ENCODE peak calls at places on chromosomes 16 and 17, in ten cellular contexts. O is heart left ventricle, X is astrocyte of the spinal cord, V is DND-41, C is breast epithelium, P is tibial artery, S is coronary artery, J is BE2C, U is adrenal gland, L is Calu3. H is an unnamed sample.

GRCh38 chr17:56908061-56908542 is 5.7 kb downstream of the TRIM25 start:
- DNase-seq in O (peak), X (no peak), V (no peak), C (no peak), P (peak), S (no peak), J (no peak), U (peak), L (no peak), H (peak)

GRCh38 chr17:59287452-59287851 is 44.0 kb upstream of the YPEL2 start:
- DNase-seq in O (no peak), X (peak), V (no peak), C (no peak), P (no peak), S (no peak), J (no peak), U (no peak), L (no peak), H (no peak)

GRCh38 chr17:2150871-2151270 is 96.0 kb downstream of the HIC1 start:
- DNase-seq in O (no peak), X (no peak), V (no peak), C (no peak), P (no peak), S (peak), J (no peak), U (peak), L (no peak), H (no peak)

GRCh38 chr17:18314059-18314730 is 599 bp downstream of the TOP3A start:
- DNase-seq in O (no peak), X (peak), V (peak), C (no peak), P (no peak), S (no peak), J (no peak), U (peak), L (no peak), H (no peak)

GRCh38 chr17:204427-205175 is 23.2 kb upstream of the DOC2B start:
- DNase-seq in O (no peak), X (no peak), V (no peak), C (no peak), P (no peak), S (no peak), J (no peak), U (no peak), L (no peak), H (no peak)

GRCh38 chr17:6862822-6863221 is 31.3 kb upstream of the TEKT1 start:
- DNase-seq in O (no peak), X (no peak), V (no peak), C (no peak), P (no peak), S (no peak), J (no peak), U (no peak), L (no peak), H (no peak)

GRCh38 chr17:52606098-52606497 is 447.6 kb upstream of the CA10 start:
- DNase-seq in O (no peak), X (no peak), V (no peak), C (no peak), P (no peak), S (no peak), J (no peak), U (no peak), L (no peak), H (no peak)

GRCh38 chr17:2792541-2793169 is 3.6 kb upstream of the RAP1GAP2 start:
- DNase-seq in O (no peak), X (no peak), V (no peak), C (no peak), P (no peak), S (no peak), J (no peak), U (no peak), L (no peak), H (no peak)

GRCh38 chr17:72644481-72644880 is 448.0 kb downstream of the SLC39A11 start:
- DNase-seq in O (no peak), X (no peak), V (no peak), C (no peak), P (no peak), S (no peak), J (no peak), U (no peak), L (no peak), H (no peak)

GRCh38 chr16:58652741-58653140 is 23.1 kb upstream of the CNOT1 start:
- DNase-seq in O (peak), X (no peak), V (no peak), C (no peak), P (no peak), S (no peak), J (peak), U (peak), L (no peak), H (no peak)

GRCh38 chr17:1977583-1978395 is 47.3 kb downstream of the RTN4RL1 start:
- DNase-seq in O (no peak), X (no peak), V (no peak), C (no peak), P (no peak), S (no peak), J (peak), U (peak), L (no peak), H (no peak)

GRCh38 chr17:70636517-70637133 is 467.3 kb downstream of the KCNJ2 start:
- DNase-seq in O (no peak), X (peak), V (no peak), C (no peak), P (no peak), S (no peak), J (peak), U (no peak), L (peak), H (no peak)

GRCh38 chr17:42163113-42163512 is 8.3 kb upstream of the RAB5C start:
- DNase-seq in O (no peak), X (no peak), V (peak), C (no peak), P (no peak), S (no peak), J (peak), U (no peak), L (peak), H (no peak)

GRCh38 chr16:25151996-25152395 is 40.5 kb downstream of the LCMT1 start:
- DNase-seq in O (no peak), X (peak), V (no peak), C (no peak), P (no peak), S (no peak), J (no peak), U (no peak), L (peak), H (no peak)

GRCh38 chr16:30142672-30143346 is 19.8 kb upstream of the MAPK3 start:
- DNase-seq in O (no peak), X (no peak), V (no peak), C (no peak), P (no peak), S (no peak), J (peak), U (no peak), L (peak), H (no peak)

GRCh38 chr16:81790772-81791171 is 11.7 kb downstream of the PLCG2 start:
- DNase-seq in O (no peak), X (no peak), V (no peak), C (no peak), P (no peak), S (no peak), J (no peak), U (no peak), L (no peak), H (no peak)

GRCh38 chr16:49652441-49653175 is 203.3 kb downstream of the ZNF423 start:
- DNase-seq in O (peak), X (peak), V (no peak), C (no peak), P (peak), S (no peak), J (no peak), U (peak), L (no peak), H (no peak)

GRCh38 chr16:25014500-25015147 is 545 bp downstream of the ARHGAP17 start:
- DNase-seq in O (peak), X (peak), V (peak), C (peak), P (peak), S (peak), J (peak), U (peak), L (peak), H (no peak)

GRCh38 chr16:85989863-85990643 is 91.1 kb downstream of the IRF8 start:
- DNase-seq in O (no peak), X (no peak), V (no peak), C (no peak), P (no peak), S (no peak), J (no peak), U (no peak), L (no peak), H (no peak)

GRCh38 chr16:78984887-78985464 is 615.6 kb downstream of the MAF start:
- DNase-seq in O (peak), X (no peak), V (no peak), C (no peak), P (no peak), S (no peak), J (no peak), U (no peak), L (peak), H (no peak)

GRCh38 chr16:78962457-78962929 is 638.0 kb downstream of the MAF start:
- DNase-seq in O (no peak), X (no peak), V (no peak), C (no peak), P (no peak), S (no peak), J (no peak), U (no peak), L (no peak), H (no peak)

GRCh38 chr16:84461029-84461415 is 43.4 kb downstream of the MEAK7 start:
- DNase-seq in O (no peak), X (no peak), V (no peak), C (peak), P (peak), S (peak), J (no peak), U (no peak), L (no peak), H (no peak)

DNA sequence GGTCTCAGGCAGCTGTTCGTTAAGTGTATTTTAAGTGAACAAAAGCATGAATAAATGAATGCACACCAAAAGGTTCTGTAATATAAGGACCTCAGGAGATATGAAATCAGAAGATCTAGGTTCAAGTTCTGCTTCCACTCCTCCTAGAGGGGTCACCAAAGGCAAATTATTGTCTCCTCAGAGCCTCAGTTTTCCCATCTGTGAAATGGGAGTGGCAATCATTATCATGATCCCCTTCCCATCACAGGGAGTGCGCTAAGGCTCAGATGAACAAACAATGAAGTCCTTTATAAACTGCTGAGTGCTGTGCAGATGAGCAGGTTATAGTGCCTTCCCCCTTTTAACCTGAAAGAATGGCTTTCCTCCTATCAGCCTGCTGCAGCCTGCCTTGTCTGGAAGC is 248.3 kb upstream of the C16orf82 start:
- DNase-seq in O (no peak), X (no peak), V (no peak), C (no peak), P (no peak), S (no peak), J (no peak), U (no peak), L (no peak), H (no peak)
- TF ChIP-seq CTCF in O (no peak), X (no peak), V (no peak), C (no peak), P (no peak), S (no peak), J (no peak), U (no peak), L (no peak), H (no peak)

DNA sequence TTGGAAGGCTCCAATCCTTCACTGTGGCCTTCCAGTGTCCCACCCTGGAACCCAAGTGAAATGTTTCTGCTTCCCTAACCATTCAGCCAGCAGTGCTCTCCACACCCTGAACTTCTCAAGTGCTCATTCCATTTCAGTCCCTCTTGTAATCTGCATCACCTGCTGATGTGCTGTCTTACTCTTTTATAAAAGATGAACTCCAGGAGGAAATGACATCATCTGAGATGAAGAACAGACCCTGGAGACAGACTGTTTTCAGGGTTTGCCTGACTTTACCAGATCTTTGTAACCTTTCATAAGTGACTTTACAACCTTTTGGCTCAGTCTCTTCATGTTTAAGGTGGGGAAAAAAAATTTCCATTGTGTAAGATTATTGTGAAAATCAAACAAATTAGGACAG is 61.3 kb downstream of the CNTNAP4 start:
- DNase-seq in O (no peak), X (no peak), V (no peak), C (no peak), P (no peak), S (no peak), J (no peak), U (no peak), L (no peak), H (no peak)
- TF ChIP-seq CTCF in O (no peak), X (no peak), V (no peak), C (no peak), P (no peak), S (no peak), J (no peak), U (no peak), L (no peak), H (no peak)

DNA sequence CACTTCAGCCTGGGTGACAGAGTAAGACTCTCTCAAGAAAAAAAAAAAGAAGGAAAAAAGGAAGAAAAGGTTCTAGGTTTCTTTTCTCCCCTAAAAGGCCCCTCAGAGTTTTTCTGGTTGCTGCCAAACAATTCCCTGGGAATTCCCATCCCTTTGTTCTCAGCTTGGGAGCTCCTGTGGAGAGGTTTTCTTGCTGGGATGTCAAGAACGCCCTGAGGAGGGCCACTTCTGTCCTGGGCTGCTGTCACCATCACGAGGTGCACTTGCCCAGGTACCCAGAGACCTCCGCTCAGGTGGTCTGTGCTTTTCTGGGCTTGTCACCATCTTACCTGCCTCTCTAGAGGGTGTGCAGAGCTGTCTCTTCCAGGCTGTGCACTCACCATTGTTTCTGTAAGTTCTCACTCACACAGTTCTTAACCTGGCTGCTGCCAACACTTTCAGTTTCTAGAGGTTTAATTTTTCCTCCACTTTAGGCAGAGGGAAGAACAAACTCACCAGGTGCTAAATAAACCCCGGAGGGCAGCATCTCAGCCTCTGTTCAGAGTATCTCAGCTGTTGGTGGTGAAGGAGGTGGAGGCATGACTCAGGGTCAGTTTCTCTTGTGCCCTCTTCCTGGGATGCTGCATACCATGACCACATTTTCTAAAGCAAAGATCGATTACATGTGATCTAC is 2.4 kb upstream of the COX6A2 start:
- DNase-seq in O (no peak), X (no peak), V (no peak), C (no peak), P (peak), S (no peak), J (no peak), U (no peak), L (no peak), H (no peak)
- TF ChIP-seq CTCF in O (no peak), X (no peak), V (no peak), C (no peak), P (no peak), S (no peak), J (no peak), U (no peak), L (no peak), H (no peak)

DNA sequence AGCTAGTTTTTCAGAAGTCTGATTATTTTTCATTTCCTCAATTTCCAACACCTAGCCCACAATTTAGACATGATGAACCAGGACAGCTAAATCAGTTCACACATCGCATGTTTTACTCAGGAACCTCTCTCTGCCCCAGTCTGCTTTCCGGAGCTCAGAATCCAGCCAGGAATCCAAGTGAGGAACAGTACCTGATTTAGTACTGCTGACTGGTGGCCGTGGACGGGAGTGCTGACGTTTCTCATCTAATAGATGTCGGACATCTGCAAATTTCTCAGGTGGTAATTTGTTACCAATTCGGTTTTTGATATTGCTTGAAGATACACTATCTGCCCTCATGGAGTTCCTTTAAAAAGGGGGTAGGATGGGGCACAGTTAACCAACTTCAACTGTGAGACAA is 14.9 kb upstream of the ITGAE start:
- DNase-seq in O (no peak), X (no peak), V (no peak), C (no peak), P (no peak), S (no peak), J (no peak), U (peak), L (no peak), H (no peak)
- TF ChIP-seq CTCF in O (no peak), X (peak), V (peak), C (no peak), P (no peak), S (no peak), J (no peak), U (no peak), L (no peak), H (no peak)

GRCh38 chr16:53542283-53542682 is 39.3 kb upstream of the AKTIP start:
- DNase-seq in O (no peak), X (no peak), V (no peak), C (no peak), P (no peak), S (no peak), J (no peak), U (no peak), L (no peak), H (no peak)

GRCh38 chr16:53541326-53541725 is 38.3 kb upstream of the AKTIP start:
- DNase-seq in O (no peak), X (peak), V (no peak), C (no peak), P (no peak), S (no peak), J (no peak), U (no peak), L (no peak), H (no peak)

GRCh38 chr16:53545433-53545832 is 42.4 kb upstream of the AKTIP start:
- DNase-seq in O (no peak), X (no peak), V (peak), C (no peak), P (no peak), S (no peak), J (no peak), U (no peak), L (no peak), H (no peak)

GRCh38 chr16:53549970-53550406 is 47.0 kb upstream of the AKTIP start:
- DNase-seq in O (peak), X (peak), V (peak), C (peak), P (no peak), S (no peak), J (peak), U (peak), L (peak), H (no peak)

GRCh38 chr16:53546988-53547391 is 44.0 kb upstream of the AKTIP start:
- DNase-seq in O (no peak), X (peak), V (peak), C (peak), P (no peak), S (no peak), J (no peak), U (no peak), L (peak), H (no peak)
- TF ChIP-seq CTCF in O (no peak), X (peak), V (peak), C (no peak), P (no peak), S (no peak), J (peak), U (no peak), L (peak), H (no peak)

GRCh38 chr17:44565866-44566443 is 8.7 kb downstream of the FZD2 start:
- DNase-seq in O (no peak), X (no peak), V (no peak), C (no peak), P (no peak), S (no peak), J (peak), U (no peak), L (no peak), H (no peak)
- TF ChIP-seq CTCF in O (no peak), X (peak), V (peak), C (no peak), P (no peak), S (no peak), J (peak), U (no peak), L (peak), H (peak)

GRCh38 chr16:720507-720989 is 398 bp upstream of the ANTKMT start:
- DNase-seq in O (peak), X (peak), V (no peak), C (no peak), P (no peak), S (no peak), J (peak), U (peak), L (peak), H (no peak)
- TF ChIP-seq CTCF in O (no peak), X (peak), V (peak), C (no peak), P (no peak), S (no peak), J (peak), U (no peak), L (no peak), H (no peak)

GRCh38 chr16:69798466-69798865 is 36.3 kb downstream of the WWP2 start:
- DNase-seq in O (no peak), X (peak), V (no peak), C (no peak), P (no peak), S (no peak), J (peak), U (peak), L (no peak), H (no peak)
- TF ChIP-seq CTCF in O (peak), X (peak), V (no peak), C (no peak), P (peak), S (peak), J (peak), U (peak), L (no peak), H (peak)

GRCh38 chr16:23577493-23577892 is 18.6 kb downstream of the NDUFAB1 start:
- DNase-seq in O (no peak), X (no peak), V (no peak), C (no peak), P (no peak), S (no peak), J (no peak), U (no peak), L (no peak), H (no peak)
- TF ChIP-seq CTCF in O (no peak), X (no peak), V (no peak), C (no peak), P (no peak), S (no peak), J (no peak), U (no peak), L (no peak), H (no peak)

DNA sequence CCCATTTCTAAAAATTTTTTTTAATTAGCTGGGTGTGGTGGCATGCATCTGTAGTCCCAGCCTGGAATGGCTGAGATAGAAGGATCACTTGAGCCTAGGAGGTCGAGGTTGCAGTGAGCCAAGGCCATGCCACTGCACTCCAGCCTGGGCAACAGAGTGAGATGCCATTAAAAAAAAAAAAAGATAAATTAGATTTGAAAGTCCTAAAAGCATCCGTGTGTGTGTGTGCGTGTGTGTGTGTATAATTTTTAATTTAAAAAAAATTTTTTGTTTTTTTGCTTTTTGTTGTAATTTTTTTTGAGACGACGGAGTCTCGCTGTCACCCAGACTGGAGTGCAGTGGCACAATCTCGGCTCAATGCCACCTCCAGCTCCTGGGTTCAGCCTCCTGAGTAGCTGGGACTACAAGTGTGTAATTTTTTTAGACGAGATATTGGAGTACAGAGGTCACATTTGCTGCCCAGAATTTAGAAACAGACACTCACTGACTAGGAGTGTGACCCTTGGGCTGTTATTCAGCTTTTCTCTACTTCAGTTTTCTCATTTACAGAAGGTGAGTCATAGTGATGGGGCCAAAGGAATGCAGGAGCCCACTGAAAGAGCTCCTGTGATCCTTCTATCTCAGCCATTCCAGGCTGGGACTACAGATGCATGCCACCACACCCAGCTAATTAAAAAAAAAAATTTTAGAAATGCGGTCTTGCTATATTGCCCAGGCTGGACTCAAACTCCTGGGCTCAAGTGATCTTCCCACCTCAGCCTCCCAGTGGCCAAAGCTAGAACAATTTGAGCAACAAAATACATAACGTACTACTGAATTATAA is 25.5 kb upstream of the TBX4 start:
- DNase-seq in O (no peak), X (no peak), V (no peak), C (no peak), P (no peak), S (no peak), J (no peak), U (no peak), L (no peak), H (peak)
- TF ChIP-seq CTCF in O (no peak), X (no peak), V (no peak), C (no peak), P (no peak), S (no peak), J (no peak), U (no peak), L (no peak), H (no peak)

H was measured in osteocyte.